ENCODE peak calls at places on chromosomes 16 and 17, in eight cellular contexts. One of them, this sample, is unnamed.

GRCh38 chr16:5509794-5510193 is 412.2 kb upstream of the EEF2KMT start:
- DNase-seq in colonic mucosa: peak
- DNase-seq in cardiac muscle cell: no peak
- DNase-seq in endothelial cell of umbilical vein: no peak
- DNase-seq in AG04450: no peak
- DNase-seq in tibial artery: no peak
- DNase-seq in pancreas: no peak
- DNase-seq in neural progenitor cell: no peak
- DNase-seq in this sample: no peak

GRCh38 chr16:19223235-19223847 is 55.3 kb downstream of the SYT17 start:
- DNase-seq in colonic mucosa: peak
- DNase-seq in cardiac muscle cell: peak
- DNase-seq in endothelial cell of umbilical vein: peak
- DNase-seq in AG04450: no peak
- DNase-seq in tibial artery: no peak
- DNase-seq in pancreas: no peak
- DNase-seq in neural progenitor cell: peak
- DNase-seq in this sample: peak

GRCh38 chr16:49856741-49857330 is 924 bp upstream of the ZNF423 start:
- DNase-seq in colonic mucosa: peak
- DNase-seq in cardiac muscle cell: peak
- DNase-seq in endothelial cell of umbilical vein: peak
- DNase-seq in AG04450: peak
- DNase-seq in tibial artery: peak
- DNase-seq in pancreas: peak
- DNase-seq in neural progenitor cell: peak
- DNase-seq in this sample: peak

GRCh38 chr16:69057400-69058378 is 47.8 kb upstream of the HAS3 start:
- DNase-seq in colonic mucosa: no peak
- DNase-seq in cardiac muscle cell: no peak
- DNase-seq in endothelial cell of umbilical vein: no peak
- DNase-seq in AG04450: no peak
- DNase-seq in tibial artery: no peak
- DNase-seq in pancreas: no peak
- DNase-seq in neural progenitor cell: no peak
- DNase-seq in this sample: no peak

GRCh38 chr17:8681175-8681949 is 50.8 kb upstream of the MYH10 start:
- DNase-seq in colonic mucosa: no peak
- DNase-seq in cardiac muscle cell: no peak
- DNase-seq in endothelial cell of umbilical vein: peak
- DNase-seq in AG04450: no peak
- DNase-seq in tibial artery: no peak
- DNase-seq in pancreas: no peak
- DNase-seq in neural progenitor cell: no peak
- DNase-seq in this sample: no peak

GRCh38 chr17:61338000-61338864 is 61.4 kb upstream of the TBX2 start:
- DNase-seq in colonic mucosa: no peak
- DNase-seq in cardiac muscle cell: no peak
- DNase-seq in endothelial cell of umbilical vein: no peak
- DNase-seq in AG04450: no peak
- DNase-seq in tibial artery: no peak
- DNase-seq in pancreas: no peak
- DNase-seq in neural progenitor cell: no peak
- DNase-seq in this sample: no peak

GRCh38 chr17:50101346-50102163 is 6.4 kb downstream of the PDK2 start:
- DNase-seq in colonic mucosa: peak
- DNase-seq in cardiac muscle cell: peak
- DNase-seq in endothelial cell of umbilical vein: no peak
- DNase-seq in AG04450: no peak
- DNase-seq in tibial artery: no peak
- DNase-seq in pancreas: peak
- DNase-seq in neural progenitor cell: peak
- DNase-seq in this sample: peak

GRCh38 chr17:40559954-40560591 is 5.2 kb downstream of the CCR7 start:
- DNase-seq in colonic mucosa: peak
- DNase-seq in cardiac muscle cell: peak
- DNase-seq in endothelial cell of umbilical vein: peak
- DNase-seq in AG04450: peak
- DNase-seq in tibial artery: peak
- DNase-seq in pancreas: peak
- DNase-seq in neural progenitor cell: peak
- DNase-seq in this sample: peak

GRCh38 chr16:85074225-85074914 is 37.9 kb downstream of the CIBAR2 start:
- DNase-seq in colonic mucosa: no peak
- DNase-seq in cardiac muscle cell: no peak
- DNase-seq in endothelial cell of umbilical vein: no peak
- DNase-seq in AG04450: no peak
- DNase-seq in tibial artery: no peak
- DNase-seq in pancreas: no peak
- DNase-seq in neural progenitor cell: no peak
- DNase-seq in this sample: no peak

GRCh38 chr17:76677406-76677805 is 33.4 kb downstream of the MXRA7 start:
- DNase-seq in colonic mucosa: no peak
- DNase-seq in cardiac muscle cell: no peak
- DNase-seq in endothelial cell of umbilical vein: no peak
- DNase-seq in AG04450: no peak
- DNase-seq in tibial artery: no peak
- DNase-seq in pancreas: no peak
- DNase-seq in neural progenitor cell: no peak
- DNase-seq in this sample: no peak

GRCh38 chr17:50882851-50883250 is 16.7 kb upstream of the TOB1 start:
- DNase-seq in colonic mucosa: no peak
- DNase-seq in cardiac muscle cell: no peak
- DNase-seq in endothelial cell of umbilical vein: no peak
- DNase-seq in AG04450: no peak
- DNase-seq in tibial artery: no peak
- DNase-seq in pancreas: no peak
- DNase-seq in neural progenitor cell: no peak
- DNase-seq in this sample: no peak

GRCh38 chr17:47969975-47970724 is 763 bp upstream of the CDK5RAP3 start:
- DNase-seq in colonic mucosa: no peak
- DNase-seq in cardiac muscle cell: no peak
- DNase-seq in endothelial cell of umbilical vein: no peak
- DNase-seq in AG04450: no peak
- DNase-seq in tibial artery: no peak
- DNase-seq in pancreas: peak
- DNase-seq in neural progenitor cell: no peak
- DNase-seq in this sample: no peak

GRCh38 chr17:54760836-54761235 is 139.8 kb upstream of the TOM1L1 start:
- DNase-seq in colonic mucosa: no peak
- DNase-seq in cardiac muscle cell: no peak
- DNase-seq in endothelial cell of umbilical vein: no peak
- DNase-seq in AG04450: no peak
- DNase-seq in tibial artery: no peak
- DNase-seq in pancreas: no peak
- DNase-seq in neural progenitor cell: no peak
- DNase-seq in this sample: no peak

GRCh38 chr17:81018044-81018802 is 16.7 kb upstream of the BAIAP2 start:
- DNase-seq in colonic mucosa: peak
- DNase-seq in cardiac muscle cell: no peak
- DNase-seq in endothelial cell of umbilical vein: peak
- DNase-seq in AG04450: no peak
- DNase-seq in tibial artery: no peak
- DNase-seq in pancreas: peak
- DNase-seq in neural progenitor cell: peak
- DNase-seq in this sample: no peak

GRCh38 chr16:88527186-88527936 is 42.8 kb upstream of the ZC3H18 start:
- DNase-seq in colonic mucosa: peak
- DNase-seq in cardiac muscle cell: peak
- DNase-seq in endothelial cell of umbilical vein: peak
- DNase-seq in AG04450: peak
- DNase-seq in tibial artery: no peak
- DNase-seq in pancreas: peak
- DNase-seq in neural progenitor cell: peak
- DNase-seq in this sample: peak

GRCh38 chr17:82241183-82241925 is 12.5 kb downstream of the SLC16A3 start:
- DNase-seq in colonic mucosa: peak
- DNase-seq in cardiac muscle cell: no peak
- DNase-seq in endothelial cell of umbilical vein: peak
- DNase-seq in AG04450: no peak
- DNase-seq in tibial artery: peak
- DNase-seq in pancreas: peak
- DNase-seq in neural progenitor cell: no peak
- DNase-seq in this sample: no peak

GRCh38 chr16:12262454-12263180 is 286.1 kb downstream of the SNX29 start:
- DNase-seq in colonic mucosa: peak
- DNase-seq in cardiac muscle cell: no peak
- DNase-seq in endothelial cell of umbilical vein: no peak
- DNase-seq in AG04450: no peak
- DNase-seq in tibial artery: no peak
- DNase-seq in pancreas: no peak
- DNase-seq in neural progenitor cell: no peak
- DNase-seq in this sample: no peak

GRCh38 chr17:65690626-65691310 is 129.3 kb upstream of the AXIN2 start:
- DNase-seq in colonic mucosa: no peak
- DNase-seq in cardiac muscle cell: no peak
- DNase-seq in endothelial cell of umbilical vein: no peak
- DNase-seq in AG04450: no peak
- DNase-seq in tibial artery: no peak
- DNase-seq in pancreas: no peak
- DNase-seq in neural progenitor cell: no peak
- DNase-seq in this sample: no peak

GRCh38 chr17:32807577-32807976 is 69.3 kb downstream of the MYO1D start:
- DNase-seq in colonic mucosa: no peak
- DNase-seq in cardiac muscle cell: no peak
- DNase-seq in endothelial cell of umbilical vein: peak
- DNase-seq in AG04450: no peak
- DNase-seq in tibial artery: no peak
- DNase-seq in pancreas: no peak
- DNase-seq in neural progenitor cell: no peak
- DNase-seq in this sample: no peak

GRCh38 chr16:79600636-79601091 is at the start of gene MAF:
- DNase-seq in colonic mucosa: peak
- DNase-seq in cardiac muscle cell: peak
- DNase-seq in endothelial cell of umbilical vein: peak
- DNase-seq in AG04450: peak
- DNase-seq in tibial artery: peak
- DNase-seq in pancreas: peak
- DNase-seq in neural progenitor cell: peak
- DNase-seq in this sample: peak

GRCh38 chr17:76023900-76024237 is 3.2 kb downstream of the EVPL start:
- DNase-seq in colonic mucosa: no peak
- DNase-seq in cardiac muscle cell: no peak
- DNase-seq in endothelial cell of umbilical vein: no peak
- DNase-seq in AG04450: no peak
- DNase-seq in tibial artery: no peak
- DNase-seq in pancreas: peak
- DNase-seq in neural progenitor cell: no peak
- DNase-seq in this sample: no peak

GRCh38 chr16:35798885-35799426 is 2339.5 kb downstream of the TP53TG3F start:
- DNase-seq in colonic mucosa: no peak
- DNase-seq in cardiac muscle cell: no peak
- DNase-seq in endothelial cell of umbilical vein: no peak
- DNase-seq in AG04450: no peak
- DNase-seq in tibial artery: no peak
- DNase-seq in pancreas: peak
- DNase-seq in neural progenitor cell: no peak
- DNase-seq in this sample: no peak

GRCh38 chr16:70437582-70438324 is 1.1 kb downstream of the ST3GAL2 start:
- DNase-seq in colonic mucosa: no peak
- DNase-seq in cardiac muscle cell: peak
- DNase-seq in endothelial cell of umbilical vein: peak
- DNase-seq in AG04450: no peak
- DNase-seq in tibial artery: no peak
- DNase-seq in pancreas: no peak
- DNase-seq in neural progenitor cell: peak
- DNase-seq in this sample: no peak

GRCh38 chr16:73323880-73324279 is 276.0 kb upstream of the ZFHX3 start:
- DNase-seq in colonic mucosa: no peak
- DNase-seq in cardiac muscle cell: no peak
- DNase-seq in endothelial cell of umbilical vein: no peak
- DNase-seq in AG04450: no peak
- DNase-seq in tibial artery: peak
- DNase-seq in pancreas: no peak
- DNase-seq in neural progenitor cell: no peak
- DNase-seq in this sample: peak
- H3K27ac ChIP-seq in colonic mucosa: no peak
- H3K27ac ChIP-seq in cardiac muscle cell: no peak
- H3K27ac ChIP-seq in endothelial cell of umbilical vein: no peak
- H3K27ac ChIP-seq in AG04450: no peak
- H3K27ac ChIP-seq in tibial artery: no peak
- H3K27ac ChIP-seq in pancreas: no peak
- H3K27ac ChIP-seq in neural progenitor cell: no peak
- H3K27ac ChIP-seq in this sample: no peak

GRCh38 chr17:57453841-57454240 is 197.5 kb downstream of the MSI2 start:
- DNase-seq in colonic mucosa: no peak
- DNase-seq in cardiac muscle cell: no peak
- DNase-seq in endothelial cell of umbilical vein: no peak
- DNase-seq in AG04450: no peak
- DNase-seq in tibial artery: no peak
- DNase-seq in pancreas: no peak
- DNase-seq in neural progenitor cell: no peak
- DNase-seq in this sample: no peak

GRCh38 chr17:57454729-57455062 is 198.4 kb downstream of the MSI2 start:
- DNase-seq in colonic mucosa: no peak
- DNase-seq in cardiac muscle cell: no peak
- DNase-seq in endothelial cell of umbilical vein: no peak
- DNase-seq in AG04450: no peak
- DNase-seq in tibial artery: no peak
- DNase-seq in pancreas: no peak
- DNase-seq in neural progenitor cell: no peak
- DNase-seq in this sample: no peak

GRCh38 chr17:57456622-57457021 is 200.3 kb downstream of the MSI2 start:
- DNase-seq in colonic mucosa: no peak
- DNase-seq in cardiac muscle cell: no peak
- DNase-seq in endothelial cell of umbilical vein: no peak
- DNase-seq in AG04450: no peak
- DNase-seq in tibial artery: no peak
- DNase-seq in pancreas: no peak
- DNase-seq in neural progenitor cell: no peak
- DNase-seq in this sample: no peak

GRCh38 chr17:57457188-57457587 is 200.9 kb downstream of the MSI2 start:
- DNase-seq in colonic mucosa: no peak
- DNase-seq in cardiac muscle cell: no peak
- DNase-seq in endothelial cell of umbilical vein: no peak
- DNase-seq in AG04450: no peak
- DNase-seq in tibial artery: no peak
- DNase-seq in pancreas: no peak
- DNase-seq in neural progenitor cell: no peak
- DNase-seq in this sample: no peak

GRCh38 chr17:57455063-57455914 is 199.0 kb downstream of the MSI2 start:
- DNase-seq in colonic mucosa: no peak
- DNase-seq in cardiac muscle cell: no peak
- DNase-seq in endothelial cell of umbilical vein: no peak
- DNase-seq in AG04450: no peak
- DNase-seq in tibial artery: no peak
- DNase-seq in pancreas: no peak
- DNase-seq in neural progenitor cell: no peak
- DNase-seq in this sample: peak
- H3K4me3 ChIP-seq in colonic mucosa: no peak
- H3K4me3 ChIP-seq in cardiac muscle cell: no peak
- H3K4me3 ChIP-seq in endothelial cell of umbilical vein: no peak
- H3K4me3 ChIP-seq in AG04450: no peak
- H3K4me3 ChIP-seq in tibial artery: no peak
- H3K4me3 ChIP-seq in pancreas: no peak
- H3K4me3 ChIP-seq in neural progenitor cell: no peak
- H3K4me3 ChIP-seq in this sample: no peak

GRCh38 chr17:12041316-12041715 is 20.6 kb downstream of the MAP2K4 start:
- DNase-seq in colonic mucosa: no peak
- DNase-seq in cardiac muscle cell: no peak
- DNase-seq in endothelial cell of umbilical vein: peak
- DNase-seq in AG04450: peak
- DNase-seq in tibial artery: no peak
- DNase-seq in pancreas: no peak
- DNase-seq in neural progenitor cell: no peak
- DNase-seq in this sample: no peak
- H3K27ac ChIP-seq in colonic mucosa: no peak
- H3K27ac ChIP-seq in cardiac muscle cell: no peak
- H3K27ac ChIP-seq in endothelial cell of umbilical vein: no peak
- H3K27ac ChIP-seq in AG04450: no peak
- H3K27ac ChIP-seq in tibial artery: no peak
- H3K27ac ChIP-seq in pancreas: no peak
- H3K27ac ChIP-seq in neural progenitor cell: no peak
- H3K27ac ChIP-seq in this sample: no peak

GRCh38 chr16:66548068-66548467 is 1.9 kb downstream of the TK2 start:
- DNase-seq in colonic mucosa: no peak
- DNase-seq in cardiac muscle cell: no peak
- DNase-seq in endothelial cell of umbilical vein: no peak
- DNase-seq in AG04450: no peak
- DNase-seq in tibial artery: no peak
- DNase-seq in pancreas: no peak
- DNase-seq in neural progenitor cell: no peak
- DNase-seq in this sample: no peak
- H3K4me3 ChIP-seq in colonic mucosa: no peak
- H3K4me3 ChIP-seq in cardiac muscle cell: no peak
- H3K4me3 ChIP-seq in endothelial cell of umbilical vein: no peak
- H3K4me3 ChIP-seq in AG04450: no peak
- H3K4me3 ChIP-seq in tibial artery: peak
- H3K4me3 ChIP-seq in pancreas: no peak
- H3K4me3 ChIP-seq in neural progenitor cell: no peak
- H3K4me3 ChIP-seq in this sample: no peak